ENCODE peak calls at places on chromosomes 3 and 15, in seven cellular contexts. One of them, this sample, is unnamed.

GRCh38 chr3:150149651-150150051 is 179.0 kb upstream of the PFN2 start:
- DNase-seq in iris pigment epithelial cell: peak; percentile 93
- DNase-seq in neural progenitor cell: no peak
- DNase-seq in HS-27A: no peak
- DNase-seq in neuronal stem cell: no peak
- DNase-seq in NCI-H748 treated with DMSO at 0.1 percent for 48 hours: peak; percentile 6
- DNase-seq in activated gamma-delta T cell treated with Interleukin-2 at 50 U/mL for 16 hours: no peak
- DNase-seq in this sample: no peak

GRCh38 chr3:13045245-13045903 is 27.9 kb downstream of the IQSEC1 start:
- DNase-seq in iris pigment epithelial cell: no peak
- DNase-seq in neural progenitor cell: no peak
- DNase-seq in HS-27A: no peak
- DNase-seq in neuronal stem cell: no peak
- DNase-seq in NCI-H748 treated with DMSO at 0.1 percent for 48 hours: no peak
- DNase-seq in activated gamma-delta T cell treated with Interleukin-2 at 50 U/mL for 16 hours: no peak
- DNase-seq in this sample: no peak

GRCh38 chr3:190323241-190323617 is 983 bp upstream of the CLDN1 start:
- DNase-seq in iris pigment epithelial cell: no peak
- DNase-seq in neural progenitor cell: no peak
- DNase-seq in HS-27A: no peak
- DNase-seq in neuronal stem cell: no peak
- DNase-seq in NCI-H748 treated with DMSO at 0.1 percent for 48 hours: no peak
- DNase-seq in activated gamma-delta T cell treated with Interleukin-2 at 50 U/mL for 16 hours: no peak
- DNase-seq in this sample: no peak

GRCh38 chr3:25572919-25573385 is 91.8 kb downstream of the TOP2B start:
- DNase-seq in iris pigment epithelial cell: peak; percentile 69
- DNase-seq in neural progenitor cell: no peak
- DNase-seq in HS-27A: no peak
- DNase-seq in neuronal stem cell: no peak
- DNase-seq in NCI-H748 treated with DMSO at 0.1 percent for 48 hours: no peak
- DNase-seq in activated gamma-delta T cell treated with Interleukin-2 at 50 U/mL for 16 hours: no peak
- DNase-seq in this sample: no peak

GRCh38 chr3:171049831-171050444 is 23.4 kb upstream of the SLC2A2 start:
- DNase-seq in iris pigment epithelial cell: peak; percentile 67
- DNase-seq in neural progenitor cell: peak; percentile 79
- DNase-seq in HS-27A: no peak
- DNase-seq in neuronal stem cell: peak; percentile 48
- DNase-seq in NCI-H748 treated with DMSO at 0.1 percent for 48 hours: no peak
- DNase-seq in activated gamma-delta T cell treated with Interleukin-2 at 50 U/mL for 16 hours: peak; percentile 8
- DNase-seq in this sample: peak; percentile 89

GRCh38 chr3:188046561-188047213 is 107.3 kb upstream of the LPP start:
- DNase-seq in iris pigment epithelial cell: peak; percentile 44
- DNase-seq in neural progenitor cell: no peak
- DNase-seq in HS-27A: no peak
- DNase-seq in neuronal stem cell: no peak
- DNase-seq in NCI-H748 treated with DMSO at 0.1 percent for 48 hours: no peak
- DNase-seq in activated gamma-delta T cell treated with Interleukin-2 at 50 U/mL for 16 hours: no peak
- DNase-seq in this sample: no peak

GRCh38 chr15:56934269-56934668 is 15.8 kb downstream of the TCF12 start:
- DNase-seq in iris pigment epithelial cell: peak; percentile 90
- DNase-seq in neural progenitor cell: no peak
- DNase-seq in HS-27A: no peak
- DNase-seq in neuronal stem cell: no peak
- DNase-seq in NCI-H748 treated with DMSO at 0.1 percent for 48 hours: no peak
- DNase-seq in activated gamma-delta T cell treated with Interleukin-2 at 50 U/mL for 16 hours: no peak
- DNase-seq in this sample: no peak

GRCh38 chr3:131704084-131704483 is 201.3 kb upstream of the MRPL3 start:
- DNase-seq in iris pigment epithelial cell: no peak
- DNase-seq in neural progenitor cell: no peak
- DNase-seq in HS-27A: no peak
- DNase-seq in neuronal stem cell: no peak
- DNase-seq in NCI-H748 treated with DMSO at 0.1 percent for 48 hours: no peak
- DNase-seq in activated gamma-delta T cell treated with Interleukin-2 at 50 U/mL for 16 hours: no peak
- DNase-seq in this sample: peak; percentile 71

GRCh38 chr3:33115024-33115768 is 1.4 kb downstream of the CRTAP start:
- DNase-seq in iris pigment epithelial cell: peak; percentile 90
- DNase-seq in neural progenitor cell: peak; percentile 91
- DNase-seq in HS-27A: peak; percentile 69
- DNase-seq in neuronal stem cell: peak; percentile 78
- DNase-seq in NCI-H748 treated with DMSO at 0.1 percent for 48 hours: no peak
- DNase-seq in activated gamma-delta T cell treated with Interleukin-2 at 50 U/mL for 16 hours: no peak
- DNase-seq in this sample: peak; percentile 21

GRCh38 chr3:45948409-45948808 is 5.1 kb downstream of the CXCR6 start:
- DNase-seq in iris pigment epithelial cell: no peak
- DNase-seq in neural progenitor cell: no peak
- DNase-seq in HS-27A: no peak
- DNase-seq in neuronal stem cell: no peak
- DNase-seq in NCI-H748 treated with DMSO at 0.1 percent for 48 hours: no peak
- DNase-seq in activated gamma-delta T cell treated with Interleukin-2 at 50 U/mL for 16 hours: no peak
- DNase-seq in this sample: no peak